ENCODE peak calls at places on chromosome 18, in nine cellular contexts. One of them, this sample, is unnamed. For H3K27me3, the result is how much of the 10 kb centered on the place peaks cover.

GRCh38 chr18:23727707-23728493 is 38.6 kb downstream of the LAMA3 start:
- DNase-seq in heart left ventricle: no peak
- DNase-seq in left ventricle myocardium inferior: no peak
- DNase-seq in Peyer's patch: no peak
- DNase-seq in right cardiac atrium: no peak
- DNase-seq in CD4-positive, alpha-beta memory T cell: no peak
- DNase-seq in GM12878: no peak
- DNase-seq in SJSA1: no peak
- DNase-seq in GM23248: no peak
- DNase-seq in this sample: no peak

GRCh38 chr18:37419272-37419671 is 146.3 kb downstream of the CELF4 start:
- DNase-seq in GM23248: peak
- DNase-seq in right cardiac atrium: no peak
- DNase-seq in GM12878: no peak
- DNase-seq in SJSA1: no peak
- DNase-seq in left ventricle myocardium inferior: no peak
- DNase-seq in Peyer's patch: no peak
- DNase-seq in CD4-positive, alpha-beta memory T cell: no peak
- DNase-seq in heart left ventricle: no peak
- DNase-seq in this sample: no peak

GRCh38 chr18:63867368-63867767 is 20.1 kb upstream of the SERPINB2 start:
- DNase-seq in heart left ventricle: no peak
- DNase-seq in GM23248: peak
- DNase-seq in SJSA1: no peak
- DNase-seq in Peyer's patch: no peak
- DNase-seq in right cardiac atrium: no peak
- DNase-seq in GM12878: no peak
- DNase-seq in left ventricle myocardium inferior: no peak
- DNase-seq in CD4-positive, alpha-beta memory T cell: no peak
- DNase-seq in this sample: no peak

GRCh38 chr18:24914685-24915267 is 437.2 kb downstream of the ZNF521 start:
- DNase-seq in SJSA1: no peak
- DNase-seq in right cardiac atrium: no peak
- DNase-seq in left ventricle myocardium inferior: no peak
- DNase-seq in Peyer's patch: no peak
- DNase-seq in GM23248: no peak
- DNase-seq in CD4-positive, alpha-beta memory T cell: no peak
- DNase-seq in heart left ventricle: no peak
- DNase-seq in GM12878: no peak
- DNase-seq in this sample: no peak

GRCh38 chr18:1017227-1017626 is 112.6 kb downstream of the ADCYAP1 start:
- DNase-seq in right cardiac atrium: no peak
- DNase-seq in left ventricle myocardium inferior: no peak
- DNase-seq in GM12878: no peak
- DNase-seq in CD4-positive, alpha-beta memory T cell: no peak
- DNase-seq in SJSA1: no peak
- DNase-seq in GM23248: peak
- DNase-seq in heart left ventricle: no peak
- DNase-seq in Peyer's patch: no peak
- DNase-seq in this sample: no peak

GRCh38 chr18:45619826-45620201 is 4.5 kb downstream of the SLC14A2 start:
- DNase-seq in GM12878: no peak
- DNase-seq in Peyer's patch: no peak
- DNase-seq in right cardiac atrium: peak
- DNase-seq in left ventricle myocardium inferior: no peak
- DNase-seq in CD4-positive, alpha-beta memory T cell: no peak
- DNase-seq in GM23248: no peak
- DNase-seq in SJSA1: no peak
- DNase-seq in heart left ventricle: no peak
- DNase-seq in this sample: no peak

GRCh38 chr18:6056171-6056932 is 161.0 kb upstream of the TMEM200C start:
- DNase-seq in GM12878: no peak
- DNase-seq in SJSA1: peak
- DNase-seq in Peyer's patch: no peak
- DNase-seq in CD4-positive, alpha-beta memory T cell: no peak
- DNase-seq in heart left ventricle: no peak
- DNase-seq in left ventricle myocardium inferior: no peak
- DNase-seq in GM23248: peak
- DNase-seq in right cardiac atrium: no peak
- DNase-seq in this sample: peak

GRCh38 chr18:26650310-26651285 is 102.2 kb upstream of the KCTD1 start:
- DNase-seq in heart left ventricle: no peak
- DNase-seq in right cardiac atrium: no peak
- DNase-seq in Peyer's patch: no peak
- DNase-seq in GM23248: no peak
- DNase-seq in SJSA1: no peak
- DNase-seq in GM12878: no peak
- DNase-seq in left ventricle myocardium inferior: no peak
- DNase-seq in CD4-positive, alpha-beta memory T cell: no peak
- DNase-seq in this sample: no peak

GRCh38 chr18:68418226-68418868 is 296.6 kb downstream of the TMX3 start:
- DNase-seq in heart left ventricle: no peak
- DNase-seq in CD4-positive, alpha-beta memory T cell: no peak
- DNase-seq in right cardiac atrium: no peak
- DNase-seq in GM23248: no peak
- DNase-seq in SJSA1: no peak
- DNase-seq in GM12878: no peak
- DNase-seq in left ventricle myocardium inferior: no peak
- DNase-seq in Peyer's patch: no peak
- DNase-seq in this sample: no peak

GRCh38 chr18:68035709-68036522 is 519.4 kb upstream of the DSEL start:
- DNase-seq in Peyer's patch: no peak
- DNase-seq in GM12878: no peak
- DNase-seq in right cardiac atrium: no peak
- DNase-seq in GM23248: peak
- DNase-seq in SJSA1: no peak
- DNase-seq in heart left ventricle: peak
- DNase-seq in left ventricle myocardium inferior: no peak
- DNase-seq in CD4-positive, alpha-beta memory T cell: no peak
- DNase-seq in this sample: no peak

GRCh38 chr18:10557085-10557677 is 31.4 kb downstream of the NAPG start:
- DNase-seq in GM12878: no peak
- DNase-seq in CD4-positive, alpha-beta memory T cell: no peak
- DNase-seq in heart left ventricle: no peak
- DNase-seq in GM23248: no peak
- DNase-seq in SJSA1: no peak
- DNase-seq in right cardiac atrium: no peak
- DNase-seq in Peyer's patch: no peak
- DNase-seq in left ventricle myocardium inferior: no peak
- DNase-seq in this sample: no peak

GRCh38 chr18:58505181-58505580 is 123.7 kb downstream of the ALPK2 start:
- DNase-seq in GM12878: no peak
- DNase-seq in right cardiac atrium: no peak
- DNase-seq in left ventricle myocardium inferior: no peak
- DNase-seq in Peyer's patch: no peak
- DNase-seq in heart left ventricle: no peak
- DNase-seq in GM23248: no peak
- DNase-seq in CD4-positive, alpha-beta memory T cell: peak
- DNase-seq in SJSA1: no peak
- DNase-seq in this sample: no peak

GRCh38 chr18:49562481-49563129 is 748 bp downstream of the LIPG start:
- DNase-seq in GM12878: no peak
- DNase-seq in heart left ventricle: no peak
- DNase-seq in CD4-positive, alpha-beta memory T cell: no peak
- DNase-seq in right cardiac atrium: no peak
- DNase-seq in Peyer's patch: peak
- DNase-seq in SJSA1: no peak
- DNase-seq in GM23248: peak
- DNase-seq in left ventricle myocardium inferior: no peak
- DNase-seq in this sample: no peak

GRCh38 chr18:45777393-45777792 is 48.1 kb upstream of the SIGLEC15 start:
- DNase-seq in heart left ventricle: no peak
- DNase-seq in GM12878: no peak
- DNase-seq in CD4-positive, alpha-beta memory T cell: no peak
- DNase-seq in SJSA1: peak
- DNase-seq in Peyer's patch: no peak
- DNase-seq in left ventricle myocardium inferior: no peak
- DNase-seq in right cardiac atrium: no peak
- DNase-seq in GM23248: peak
- DNase-seq in this sample: no peak

GRCh38 chr18:25921677-25922421 is 168.6 kb downstream of the SS18 start:
- DNase-seq in right cardiac atrium: no peak
- DNase-seq in Peyer's patch: no peak
- DNase-seq in heart left ventricle: no peak
- DNase-seq in left ventricle myocardium inferior: no peak
- DNase-seq in CD4-positive, alpha-beta memory T cell: peak
- DNase-seq in SJSA1: no peak
- DNase-seq in GM12878: peak
- DNase-seq in GM23248: peak
- DNase-seq in this sample: peak

GRCh38 chr18:12652861-12653401 is 5.0 kb downstream of the SPIRE1 start:
- DNase-seq in left ventricle myocardium inferior: no peak
- DNase-seq in CD4-positive, alpha-beta memory T cell: no peak
- DNase-seq in Peyer's patch: no peak
- DNase-seq in SJSA1: no peak
- DNase-seq in GM23248: peak
- DNase-seq in right cardiac atrium: no peak
- DNase-seq in heart left ventricle: no peak
- DNase-seq in GM12878: no peak
- DNase-seq in this sample: no peak
- H3K27me3 ChIP-seq in left ventricle myocardium inferior: under half
- H3K27me3 ChIP-seq in CD4-positive, alpha-beta memory T cell: under half
- H3K27me3 ChIP-seq in Peyer's patch: under half
- H3K27me3 ChIP-seq in SJSA1: under half
- H3K27me3 ChIP-seq in GM23248: under half
- H3K27me3 ChIP-seq in right cardiac atrium: under half
- H3K27me3 ChIP-seq in heart left ventricle: under half
- H3K27me3 ChIP-seq in GM12878: under half
- H3K27me3 ChIP-seq in this sample: under half

DNA sequence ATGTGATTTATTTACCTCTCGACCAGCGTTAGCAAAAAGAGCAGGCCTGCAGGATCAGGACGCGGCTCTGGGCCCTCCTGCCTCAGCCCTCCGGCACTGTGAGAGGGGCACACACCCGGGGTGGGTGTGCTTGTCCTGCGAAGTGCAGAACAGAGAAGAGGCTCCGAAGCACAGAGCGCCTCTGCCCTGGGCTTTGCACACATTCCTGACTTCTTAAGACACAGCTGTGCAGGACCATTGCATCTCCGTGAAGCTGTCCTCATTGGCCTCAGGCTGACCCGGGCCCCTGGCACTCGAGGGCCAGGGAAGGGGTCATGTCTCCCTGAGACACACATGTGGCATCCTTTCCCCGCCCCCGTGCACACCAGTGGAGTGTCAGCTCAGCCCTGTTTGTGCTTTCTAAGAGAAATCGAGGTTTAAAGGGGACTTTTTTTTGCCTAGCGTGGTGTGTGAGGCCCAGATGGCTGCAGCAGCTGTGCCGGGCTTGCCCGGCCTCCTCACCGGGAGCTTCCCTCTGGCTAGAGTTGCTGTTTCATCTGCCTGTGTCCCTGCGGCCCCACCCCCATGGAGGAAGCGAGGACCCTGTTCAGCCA is 9.9 kb upstream of the NFATC1 start:
- DNase-seq in GM12878: no peak
- DNase-seq in heart left ventricle: no peak
- DNase-seq in right cardiac atrium: no peak
- DNase-seq in SJSA1: peak
- DNase-seq in Peyer's patch: no peak
- DNase-seq in CD4-positive, alpha-beta memory T cell: no peak
- DNase-seq in left ventricle myocardium inferior: no peak
- DNase-seq in GM23248: no peak
- DNase-seq in this sample: no peak
- H3K27me3 ChIP-seq in GM12878: under half
- H3K27me3 ChIP-seq in heart left ventricle: under half
- H3K27me3 ChIP-seq in right cardiac atrium: under half
- H3K27me3 ChIP-seq in SJSA1: under half
- H3K27me3 ChIP-seq in Peyer's patch: under half
- H3K27me3 ChIP-seq in CD4-positive, alpha-beta memory T cell: under half
- H3K27me3 ChIP-seq in left ventricle myocardium inferior: under half
- H3K27me3 ChIP-seq in GM23248: under half
- H3K27me3 ChIP-seq in this sample: under half

DNA sequence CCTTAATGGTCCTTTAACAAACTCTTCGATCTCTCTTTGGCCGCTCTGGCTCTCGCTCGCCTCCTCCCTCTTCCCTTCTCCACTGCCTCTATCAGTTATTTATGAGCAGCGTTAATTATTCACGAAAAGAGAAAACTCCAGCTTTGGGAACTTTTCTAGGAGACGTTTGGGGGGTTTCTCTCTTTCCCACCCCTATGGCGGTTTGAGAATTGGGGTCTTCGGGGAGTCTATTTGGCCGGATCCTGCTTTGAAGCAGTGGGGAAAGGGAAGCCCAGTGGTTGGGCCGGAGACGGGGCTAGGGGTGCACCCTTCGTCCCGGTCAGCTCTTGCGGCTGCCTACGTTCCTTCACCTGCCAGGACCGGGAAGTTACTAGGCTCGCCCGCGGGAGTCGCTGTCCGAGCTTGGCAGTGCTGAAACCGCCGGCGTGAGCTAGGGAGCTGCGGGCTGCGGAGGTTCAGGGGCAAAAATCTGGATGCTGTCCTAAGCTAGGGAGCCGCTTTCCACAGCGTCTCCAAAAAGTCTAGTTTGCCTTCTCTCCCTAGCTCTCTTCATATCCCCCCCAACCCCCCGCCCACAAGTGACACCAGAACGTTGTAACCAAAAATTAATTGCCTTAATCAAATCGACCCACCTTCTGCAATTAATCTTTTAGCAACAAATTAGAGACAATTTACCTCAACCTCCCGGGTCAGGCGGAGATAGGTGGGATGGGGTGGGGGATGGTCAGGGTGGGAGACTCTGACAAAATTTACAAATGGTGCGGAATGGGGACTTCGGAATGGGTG is 8.9 kb upstream of the SKOR2 start:
- DNase-seq in heart left ventricle: no peak
- DNase-seq in left ventricle myocardium inferior: peak
- DNase-seq in GM12878: no peak
- DNase-seq in SJSA1: no peak
- DNase-seq in Peyer's patch: no peak
- DNase-seq in right cardiac atrium: peak
- DNase-seq in GM23248: peak
- DNase-seq in CD4-positive, alpha-beta memory T cell: no peak
- DNase-seq in this sample: no peak
- H3K27me3 ChIP-seq in heart left ventricle: half or more
- H3K27me3 ChIP-seq in left ventricle myocardium inferior: half or more
- H3K27me3 ChIP-seq in GM12878: under half
- H3K27me3 ChIP-seq in SJSA1: under half
- H3K27me3 ChIP-seq in Peyer's patch: under half
- H3K27me3 ChIP-seq in right cardiac atrium: under half
- H3K27me3 ChIP-seq in GM23248: half or more
- H3K27me3 ChIP-seq in CD4-positive, alpha-beta memory T cell: under half
- H3K27me3 ChIP-seq in this sample: under half

DNA sequence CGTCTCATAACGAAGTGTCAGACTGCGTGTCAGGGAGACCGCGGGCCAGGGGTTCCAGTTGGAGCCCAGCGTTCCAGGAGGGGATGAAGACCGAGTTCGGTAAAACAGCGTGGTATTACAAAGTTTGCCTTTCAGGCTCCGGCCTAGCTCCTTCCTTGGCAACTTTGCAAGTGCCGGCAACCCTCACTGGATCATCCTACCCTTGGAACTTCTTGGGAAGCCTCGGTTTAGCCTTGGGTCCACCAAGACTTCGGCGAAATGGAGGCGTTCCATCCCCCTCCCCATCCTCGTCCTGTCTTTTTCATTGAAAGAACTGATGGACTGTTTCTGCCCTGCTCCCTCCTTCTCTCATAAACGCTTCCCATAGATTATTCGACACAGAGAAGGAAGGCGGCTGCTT is 10.4 kb upstream of the SKOR2 start:
- DNase-seq in GM12878: no peak
- DNase-seq in left ventricle myocardium inferior: no peak
- DNase-seq in heart left ventricle: no peak
- DNase-seq in GM23248: no peak
- DNase-seq in Peyer's patch: no peak
- DNase-seq in SJSA1: no peak
- DNase-seq in CD4-positive, alpha-beta memory T cell: no peak
- DNase-seq in right cardiac atrium: no peak
- DNase-seq in this sample: no peak
- H3K27me3 ChIP-seq in GM12878: under half
- H3K27me3 ChIP-seq in left ventricle myocardium inferior: half or more
- H3K27me3 ChIP-seq in heart left ventricle: half or more
- H3K27me3 ChIP-seq in GM23248: half or more
- H3K27me3 ChIP-seq in Peyer's patch: under half
- H3K27me3 ChIP-seq in SJSA1: under half
- H3K27me3 ChIP-seq in CD4-positive, alpha-beta memory T cell: under half
- H3K27me3 ChIP-seq in right cardiac atrium: under half
- H3K27me3 ChIP-seq in this sample: under half